ENCODE peak calls at places on chromosomes 7 and 10, in eight cellular contexts. T, P, S, R, I, N, G and B are unnamed samples.

GRCh38 chr10:50874723-50875122 is 10.7 kb downstream of the A1CF start:
- DNase-seq in T (no peak), P (peak), S (no peak), R (no peak), I (no peak), N (peak), G (no peak), B (no peak)

GRCh38 chr7:22696672-22697071 is 30.3 kb upstream of the IL6 start:
- DNase-seq in T (no peak), P (no peak), S (no peak), R (no peak), I (no peak), N (no peak), G (no peak), B (peak)

GRCh38 chr10:13095094-13095493 is 4.9 kb upstream of the OPTN start:
- DNase-seq in T (no peak), P (no peak), S (no peak), R (no peak), I (no peak), N (no peak), G (no peak), B (no peak)

GRCh38 chr7:155392726-155393570 is 65.0 kb upstream of the EN2 start:
- DNase-seq in T (no peak), P (no peak), S (no peak), R (no peak), I (no peak), N (no peak), G (no peak), B (no peak)

GRCh38 chr7:142868881-142869415 is 14.1 kb downstream of the EPHB6 start:
- DNase-seq in T (no peak), P (no peak), S (no peak), R (no peak), I (no peak), N (no peak), G (no peak), B (no peak)

GRCh38 chr7:28187012-28187411 is 6.4 kb upstream of the JAZF1 start:
- DNase-seq in T (no peak), P (no peak), S (peak), R (no peak), I (no peak), N (no peak), G (no peak), B (no peak)

GRCh38 chr7:114853189-114853588 is 68.7 kb upstream of the MDFIC start:
- DNase-seq in T (no peak), P (no peak), S (no peak), R (no peak), I (no peak), N (no peak), G (no peak), B (no peak)

GRCh38 chr10:76195990-76196389 is 764.6 kb downstream of the LRMDA start:
- DNase-seq in T (no peak), P (no peak), S (no peak), R (no peak), I (no peak), N (no peak), G (no peak), B (peak)

GRCh38 chr7:25846722-25847121 is 305.3 kb upstream of the NFE2L3 start:
- DNase-seq in T (no peak), P (peak), S (no peak), R (no peak), I (peak), N (no peak), G (no peak), B (peak)

GRCh38 chr7:127253289-127254162 is 785 bp upstream of the GRM8 start:
- DNase-seq in T (peak), P (peak), S (peak), R (no peak), I (peak), N (peak), G (peak), B (peak)

GRCh38 chr7:77570330-77571011 is 33.4 kb downstream of the PTPN12 start:
- DNase-seq in T (no peak), P (no peak), S (no peak), R (no peak), I (no peak), N (no peak), G (no peak), B (peak)

GRCh38 chr7:114206688-114207087 is 207.9 kb upstream of the FOXP2 start:
- DNase-seq in T (no peak), P (no peak), S (no peak), R (no peak), I (no peak), N (no peak), G (no peak), B (no peak)

GRCh38 chr7:17773289-17773626 is 167.0 kb downstream of the SNX13 start:
- DNase-seq in T (no peak), P (no peak), S (no peak), R (no peak), I (no peak), N (no peak), G (no peak), B (peak)

GRCh38 chr10:86346169-86346793 is 20.3 kb downstream of the GRID1 start:
- DNase-seq in T (peak), P (no peak), S (no peak), R (no peak), I (no peak), N (no peak), G (no peak), B (no peak)

GRCh38 chr7:92461027-92462003 is 14.0 kb downstream of the GATAD1 start:
- DNase-seq in T (peak), P (peak), S (peak), R (no peak), I (no peak), N (peak), G (peak), B (peak)

GRCh38 chr7:152574892-152575511 is 100.9 kb downstream of the XRCC2 start:
- DNase-seq in T (no peak), P (no peak), S (no peak), R (no peak), I (no peak), N (peak), G (no peak), B (no peak)

GRCh38 chr10:130631139-130631864 is 495.1 kb downstream of the GLRX3 start:
- DNase-seq in T (no peak), P (no peak), S (no peak), R (no peak), I (no peak), N (no peak), G (no peak), B (no peak)

GRCh38 chr10:98587156-98587555 is 140.4 kb upstream of the HPS1 start:
- DNase-seq in T (no peak), P (no peak), S (no peak), R (no peak), I (no peak), N (no peak), G (no peak), B (no peak)

GRCh38 chr7:156123362-156123761 is 311.1 kb upstream of the SHH start:
- DNase-seq in T (no peak), P (no peak), S (no peak), R (no peak), I (no peak), N (no peak), G (no peak), B (no peak)

GRCh38 chr10:102135956-102136526 is 3.2 kb downstream of the PPRC1 start:
- DNase-seq in T (no peak), P (no peak), S (no peak), R (no peak), I (no peak), N (no peak), G (no peak), B (no peak)

GRCh38 chr7:30921951-30922401 is 10.3 kb downstream of the AQP1 start:
- DNase-seq in T (no peak), P (peak), S (no peak), R (no peak), I (no peak), N (no peak), G (no peak), B (no peak)